ENCODE peak calls at places on chromosomes 2 and 18, in four cellular contexts. R is GM12878, U is gastrocnemius medialis, A is upper lobe of left lung. L is an unnamed sample.

GRCh38 chr2:171966688-171967087 is 33.1 kb upstream of the METAP1D start:
- DNase-seq in A (no peak), R (no peak), U (no peak), L (no peak)

GRCh38 chr2:172869861-172870260 is 134.2 kb downstream of the RAPGEF4 start:
- DNase-seq in R (no peak), U (no peak), A (no peak), L (no peak)

GRCh38 chr2:150485871-150486538 is 1.5 kb downstream of the RND3 start:
- DNase-seq in R (no peak), U (peak), A (peak), L (peak)

GRCh38 chr2:163210430-163210918 is 371.9 kb upstream of the KCNH7 start:
- DNase-seq in A (no peak), U (no peak), R (no peak), L (no peak)

GRCh38 chr2:115161531-115162453 is 719.4 kb downstream of the DPP10 start:
- DNase-seq in R (no peak), A (peak), U (no peak), L (peak)

GRCh38 chr2:39435974-39436591 is 1.0 kb downstream of the MAP4K3 start:
- DNase-seq in U (peak), A (no peak), R (no peak), L (no peak)

GRCh38 chr18:13558132-13558531 is 168.2 kb downstream of the FAM210A start:
- DNase-seq in R (no peak), U (no peak), A (no peak), L (no peak)

GRCh38 chr18:67665266-67665665 is 148.7 kb upstream of the DSEL start:
- DNase-seq in U (no peak), A (no peak), R (no peak), L (no peak)

GRCh38 chr18:51236225-51236624 is 38.7 kb upstream of the MEX3C start:
- DNase-seq in A (no peak), R (no peak), U (no peak), L (no peak)

GRCh38 chr2:211674715-211675114 is 863.9 kb downstream of the ERBB4 start:
- DNase-seq in A (no peak), U (no peak), R (no peak), L (no peak)

GRCh38 chr18:52288403-52289004 is 51.5 kb upstream of the DCC start:
- DNase-seq in R (no peak), A (no peak), U (no peak), L (no peak)

GRCh38 chr2:20156826-20157605 is 67.9 kb downstream of the SDC1 start:
- DNase-seq in R (peak), A (no peak), U (no peak), L (no peak)

GRCh38 chr18:5998907-5999306 is 103.6 kb upstream of the TMEM200C start:
- DNase-seq in A (no peak), U (no peak), R (no peak), L (no peak)

GRCh38 chr2:134927195-134927594 is 8.6 kb downstream of the CCNT2 start:
- DNase-seq in U (no peak), A (no peak), R (no peak), L (no peak)

GRCh38 chr2:112714331-112714730 is 6.5 kb upstream of the NT5DC4 start:
- DNase-seq in U (no peak), R (no peak), A (no peak), L (no peak)

GRCh38 chr2:217859926-217860325 is 142.9 kb downstream of the TNS1 start:
- DNase-seq in U (no peak), A (no peak), R (no peak), L (peak)

GRCh38 chr2:226581661-226582060 is 218.0 kb downstream of the IRS1 start:
- DNase-seq in A (no peak), U (no peak), R (no peak), L (no peak)

GRCh38 chr2:205706769-205707375 is 24.6 kb downstream of the NRP2 start:
- DNase-seq in R (peak), U (no peak), A (no peak), L (peak)

GRCh38 chr2:15905267-15905645 is 35.1 kb upstream of the MYCN start:
- DNase-seq in U (no peak), A (no peak), R (no peak), L (no peak)

GRCh38 chr2:72972744-72973535 is 55.6 kb downstream of the EMX1 start:
- DNase-seq in U (no peak), R (no peak), A (no peak), L (no peak)

GRCh38 chr2:237874585-237875161 is 15.2 kb downstream of the RAMP1 start:
- DNase-seq in U (no peak), A (no peak), R (no peak), L (peak)

GRCh38 chr2:939936-940620 is 10.6 kb upstream of the SNTG2 start:
- DNase-seq in U (no peak), R (no peak), A (no peak), L (no peak)

GRCh38 chr2:207113403-207113802 is 52.3 kb downstream of the KLF7 start:
- DNase-seq in A (no peak), R (no peak), U (no peak), L (no peak)

GRCh38 chr2:218569038-218569431 is 396 bp downstream of the CNOT9 start:
- DNase-seq in A (peak), R (no peak), U (peak), L (peak)

GRCh38 chr2:98175811-98176210 is 88.8 kb downstream of the VWA3B start:
- DNase-seq in U (no peak), R (no peak), A (no peak), L (no peak)

GRCh38 chr2:47569658-47570398 is 166.9 kb downstream of the MSH2 start:
- DNase-seq in A (peak), R (no peak), U (no peak), L (no peak)

GRCh38 chr2:233794128-233794658 is 16.1 kb downstream of the MROH2A start:
- DNase-seq in A (peak), R (no peak), U (no peak), L (no peak)

GRCh38 chr18:34965108-34965507 is 76.1 kb upstream of the MAPRE2 start:
- DNase-seq in U (no peak), R (no peak), A (no peak), L (no peak)

GRCh38 chr18:49752095-49752457 is 61.3 kb downstream of the ACAA2 start:
- DNase-seq in A (no peak), R (no peak), U (no peak), L (no peak)

GRCh38 chr2:83103602-83104001 is 1355.5 kb downstream of the SUCLG1 start:
- DNase-seq in R (no peak), A (no peak), U (no peak), L (no peak)

GRCh38 chr18:50158866-50159653 is 35.9 kb downstream of the MYO5B start:
- DNase-seq in U (no peak), A (no peak), R (no peak), L (no peak)

GRCh38 chr18:48219429-48220145 is 189.6 kb downstream of the ZBTB7C start:
- DNase-seq in R (no peak), U (no peak), A (no peak), L (no peak)
- TF ChIP-seq CTCF in R (no peak), U (no peak), A (no peak), L (no peak)

DNA sequence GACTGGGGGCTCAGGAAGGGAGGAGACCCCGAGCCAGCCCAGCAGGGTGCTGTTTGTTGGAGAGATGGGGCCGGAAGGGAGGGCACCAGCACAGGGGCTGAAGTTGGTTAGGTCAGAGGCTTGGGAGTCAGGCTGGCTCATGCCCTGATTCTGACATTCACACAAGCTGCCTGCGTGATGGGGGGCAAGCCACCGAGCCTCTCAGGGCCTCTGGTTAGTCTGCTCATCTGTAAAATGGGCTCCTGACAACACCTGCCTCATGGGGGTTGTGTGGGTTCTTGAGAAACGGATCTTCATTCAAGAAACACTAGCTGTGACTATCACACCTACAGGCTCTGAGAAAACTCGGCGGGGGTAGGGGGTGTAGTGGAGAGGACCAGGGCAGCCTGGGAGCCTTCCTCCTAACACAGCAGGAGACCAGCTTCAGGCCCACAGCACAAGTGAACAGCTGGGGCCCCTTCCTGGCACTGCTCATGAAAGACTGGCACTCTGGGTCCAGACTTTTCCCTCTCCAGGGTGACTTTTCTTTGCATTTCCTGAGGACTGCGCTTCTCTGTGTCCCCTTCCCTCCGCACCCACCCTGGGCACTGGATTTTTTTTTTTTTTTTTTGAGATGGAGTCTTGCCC is 7.0 kb upstream of the SEMA4C start:
- DNase-seq in U (no peak), R (no peak), A (no peak), L (no peak)
- TF ChIP-seq POLR2A in U (no peak), R (no peak), A (no peak), L (no peak)

GRCh38 chr2:196504788-196505187 is 134.7 kb upstream of the CCDC150 start:
- DNase-seq in R (no peak), U (no peak), A (no peak), L (no peak)

GRCh38 chr2:196500686-196501431 is 138.7 kb upstream of the CCDC150 start:
- DNase-seq in A (no peak), R (no peak), U (no peak), L (no peak)

GRCh38 chr2:196499686-196500085 is 139.8 kb upstream of the CCDC150 start:
- DNase-seq in A (no peak), U (no peak), R (no peak), L (no peak)

GRCh38 chr2:196503398-196503797 is 136.1 kb upstream of the CCDC150 start:
- DNase-seq in U (no peak), A (no peak), R (no peak), L (no peak)

DNA sequence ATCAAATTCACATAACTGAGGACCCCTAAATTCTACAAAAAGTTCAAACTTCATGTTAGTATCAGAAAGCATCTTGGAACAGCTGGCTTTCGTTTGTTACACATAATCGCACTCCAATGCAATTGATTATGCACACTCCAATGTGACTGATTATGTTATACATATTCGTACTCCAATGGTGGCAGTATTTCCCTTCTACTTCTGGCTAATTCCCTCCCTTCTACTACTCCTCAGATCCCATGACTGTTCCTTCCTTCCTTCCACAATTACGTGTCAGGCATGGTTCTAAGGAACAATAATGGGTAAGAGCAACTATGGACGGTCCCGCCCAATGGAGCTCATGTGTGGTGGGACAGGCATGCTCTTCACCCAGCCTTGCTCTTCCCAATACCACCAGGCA is 137.1 kb upstream of the CCDC150 start:
- DNase-seq in R (no peak), U (no peak), A (no peak), L (no peak)
- TF ChIP-seq CTCF in R (no peak), U (no peak), A (no peak), L (no peak)

GRCh38 chr2:100610381-100610831 is 47.6 kb downstream of the PDCL3 start:
- DNase-seq in U (peak), R (no peak), A (peak), L (peak)
- TF ChIP-seq POLR2A in U (no peak), R (no peak), A (no peak), L (no peak)

GRCh38 chr2:37876227-37876626 is 48.9 kb upstream of the RMDN2 start:
- DNase-seq in A (no peak), R (no peak), U (no peak), L (no peak)
- TF ChIP-seq CTCF in A (no peak), R (no peak), U (no peak), L (no peak)

GRCh38 chr18:23584019-23584970 is 2.0 kb downstream of the NPC1 start:
- DNase-seq in U (no peak), R (no peak), A (no peak), L (no peak)

GRCh38 chr18:23585007-23585871 is 1.1 kb downstream of the NPC1 start:
- DNase-seq in R (peak), U (peak), A (no peak), L (no peak)

GRCh38 chr18:23587220-23587642 is 925 bp upstream of the NPC1 start:
- DNase-seq in U (no peak), A (no peak), R (no peak), L (no peak)

GRCh38 chr18:23585897-23586248 is 433 bp downstream of the NPC1 start:
- DNase-seq in A (no peak), R (no peak), U (no peak), L (no peak)

GRCh38 chr18:23586249-23587196 is at the start of gene NPC1:
- DNase-seq in R (peak), U (peak), A (peak), L (peak)
- TF ChIP-seq POLR2A in R (peak), U (peak), A (peak), L (peak)

DNA sequence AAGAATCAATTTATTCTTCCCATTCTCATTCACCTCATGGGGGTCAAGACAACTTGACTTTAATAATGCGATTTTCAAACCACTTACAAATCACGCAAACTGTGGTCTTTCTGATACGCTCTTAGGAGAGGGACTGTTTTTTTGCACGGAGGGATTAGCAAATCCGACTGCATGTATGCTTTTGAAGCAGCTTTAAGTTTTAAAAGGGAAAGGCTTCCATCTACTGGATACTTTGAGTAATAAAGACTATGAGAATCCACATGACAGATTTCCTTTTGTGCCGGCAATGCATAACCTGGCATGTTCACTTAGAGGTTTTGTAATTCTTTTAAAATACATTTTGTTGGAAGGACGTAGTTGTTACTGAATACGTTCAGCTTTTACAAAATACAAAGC is 322.9 kb upstream of the KCNJ3 start:
- DNase-seq in R (no peak), A (no peak), U (no peak), L (no peak)
- TF ChIP-seq CTCF in R (peak), A (peak), U (no peak), L (no peak)

DNA sequence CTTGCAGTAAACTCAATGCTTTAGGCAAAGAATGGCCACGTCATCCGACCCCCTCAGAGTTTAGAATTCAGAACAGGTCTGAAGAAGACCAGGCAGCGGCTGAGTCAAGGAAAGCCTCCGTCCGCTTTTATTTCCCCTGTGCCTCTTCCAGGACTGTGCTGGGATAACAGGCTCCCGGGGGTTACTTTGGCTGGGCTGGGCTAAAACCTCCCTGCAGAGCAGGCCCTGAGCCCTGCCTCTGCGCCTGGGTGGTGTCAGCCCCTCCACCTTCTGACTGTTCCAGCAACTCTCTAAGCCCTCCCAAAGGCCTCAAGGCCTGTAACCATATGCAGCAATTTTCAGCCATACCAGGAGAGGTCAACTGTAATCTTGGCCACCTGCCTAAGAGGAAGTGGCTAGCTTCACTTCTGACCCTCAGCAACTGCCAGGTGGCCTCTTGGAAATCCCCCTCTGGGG is 166.5 kb downstream of the RPIA start:
- DNase-seq in R (no peak), U (no peak), A (peak), L (no peak)
- TF ChIP-seq POLR2A in R (peak), U (no peak), A (no peak), L (no peak)

GRCh38 chr2:180240774-180241173 is 233.7 kb upstream of the CWC22 start:
- DNase-seq in U (no peak), R (no peak), A (no peak), L (no peak)
- TF ChIP-seq CTCF in U (no peak), R (peak), A (no peak), L (no peak)

DNA sequence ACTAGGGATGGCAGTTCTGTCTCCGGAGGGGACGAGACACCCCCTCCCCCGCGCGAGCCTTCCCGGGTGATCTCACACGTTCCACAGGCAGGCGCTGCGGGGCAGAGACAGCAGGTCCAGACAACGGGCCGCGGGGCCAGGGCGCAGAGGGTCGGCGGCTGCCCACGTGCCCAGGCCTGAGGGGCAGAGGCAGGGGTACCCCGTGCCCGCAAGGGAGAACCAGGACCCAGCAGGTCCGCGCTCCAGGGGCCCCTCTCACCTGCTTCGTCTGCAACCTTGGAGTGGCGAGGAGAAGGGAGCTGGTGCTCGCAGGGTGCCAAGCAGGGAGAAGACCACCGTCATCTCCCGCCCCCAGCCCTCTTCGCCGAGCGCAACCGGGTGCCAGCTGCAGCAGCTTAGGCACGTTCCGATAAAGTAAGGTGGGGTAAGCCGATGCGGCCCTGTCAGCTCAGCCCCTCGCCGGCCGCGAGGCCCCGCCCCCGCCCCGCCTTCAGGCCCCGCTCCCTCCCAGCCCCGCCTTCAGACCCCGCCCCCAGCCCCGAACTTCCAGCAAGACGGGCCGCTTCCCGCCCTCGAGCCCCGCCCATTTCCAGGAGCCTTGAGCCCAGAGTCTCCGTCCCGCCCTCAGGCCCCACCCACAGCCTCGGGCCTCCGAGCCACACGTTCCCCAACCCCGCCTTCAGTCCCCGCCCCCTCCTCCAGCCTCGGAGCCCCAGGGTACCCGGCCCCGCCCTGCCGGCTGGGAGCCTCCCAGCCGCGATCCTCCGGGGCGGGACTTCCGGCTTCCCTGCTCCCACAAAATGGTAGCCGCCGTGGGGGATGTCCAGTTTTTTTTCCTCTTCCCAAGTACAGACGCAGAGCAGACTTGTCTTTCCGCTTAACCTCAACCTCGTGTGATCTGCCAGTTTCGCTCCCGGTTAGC is at the start of gene GPR155:
- DNase-seq in U (peak), A (peak), R (peak), L (peak)
- TF ChIP-seq POLR2A in U (peak), A (no peak), R (peak), L (peak)